ENCODE peak calls at places on chromosomes 2 and 18, in nine cellular contexts. T is left ventricle myocardium inferior; N is stimulated activated CD4-positive, alpha-beta T cell treated with anti-CD3 and anti-CD28 coated beads, TNF-alpha, amount 100 ng/mL, for 48 hours; F is NCI-H1092 treated with DMSO at 0.1 percent for 48 hours; X is tibial artery; U is NCI-H1105; A is frontal cortex; Q is Ammon's horn; C is SK-N-SH. Y is an unnamed sample.

GRCh38 chr2:152571035-152571766 is 146.1 kb downstream of the PRPF40A start:
- DNase-seq in F (no peak), Q (no peak), N (no peak), U (no peak), X (no peak), C (no peak), T (peak), A (no peak), Y (no peak)

GRCh38 chr18:48754993-48755473 is 195.7 kb downstream of the SMAD7 start:
- DNase-seq in X (no peak), C (no peak), F (no peak), N (no peak), Q (no peak), A (no peak), U (no peak), T (no peak), Y (no peak)

GRCh38 chr2:129865976-129866375 is 113.5 kb upstream of the RAB6C start:
- DNase-seq in Q (no peak), U (no peak), C (no peak), T (no peak), A (no peak), F (no peak), N (no peak), X (no peak), Y (no peak)

GRCh38 chr2:174779361-174779928 is 15.2 kb upstream of the CHRNA1 start:
- DNase-seq in Q (no peak), T (no peak), N (no peak), A (no peak), F (peak), U (no peak), X (no peak), C (peak), Y (no peak)

GRCh38 chr2:131588152-131588873 is 60.6 kb downstream of the CCDC74A start:
- DNase-seq in C (no peak), T (no peak), U (no peak), A (no peak), F (no peak), N (no peak), Q (no peak), X (no peak), Y (no peak)

GRCh38 chr2:9347411-9347853 is 75.9 kb downstream of the ITGB1BP1 start:
- DNase-seq in Q (no peak), X (peak), C (no peak), F (no peak), T (peak), U (no peak), N (no peak), A (peak), Y (no peak)

GRCh38 chr2:37858197-37858711 is 66.8 kb upstream of the RMDN2 start:
- DNase-seq in X (peak), N (no peak), Q (no peak), U (no peak), T (no peak), F (no peak), C (no peak), A (no peak), Y (no peak)

GRCh38 chr2:55416826-55417568 is 2.7 kb downstream of the CCDC88A start:
- DNase-seq in X (no peak), A (no peak), N (no peak), U (no peak), Q (no peak), C (no peak), T (no peak), F (no peak), Y (no peak)

GRCh38 chr2:197185676-197186075 is 124.9 kb downstream of the ANKRD44 start:
- DNase-seq in Q (no peak), C (no peak), X (no peak), A (no peak), F (no peak), U (no peak), N (no peak), T (no peak), Y (no peak)

Y was measured in hypothalamus.